ENCODE peak calls at places on chromosomes 16 and 17, in five cellular contexts. K is ovary, H is fibroblast of mammary gland, E is progenitor cell of endocrine pancreas, M is prostate gland. T is an unnamed sample.

GRCh38 chr16:3282103-3282746 is 1.1 kb upstream of the ZNF263 start:
- DNase-seq in K (no peak), H (no peak), E (peak), M (no peak), T (peak)

GRCh38 chr16:80573700-80574120 is 32.9 kb downstream of the DYNLRB2 start:
- DNase-seq in K (no peak), H (no peak), E (no peak), M (no peak), T (no peak)

GRCh38 chr17:12098568-12098967 is 77.9 kb downstream of the MAP2K4 start:
- DNase-seq in K (no peak), H (no peak), E (no peak), M (no peak), T (no peak)

GRCh38 chr16:75279277-75279676 is 27.9 kb upstream of the BCAR1 start:
- DNase-seq in K (no peak), H (no peak), E (no peak), M (no peak), T (no peak)

GRCh38 chr17:76265624-76266243 is 586 bp downstream of the UBALD2 start:
- DNase-seq in K (peak), H (no peak), E (peak), M (peak), T (no peak)

GRCh38 chr17:8875957-8876356 is 8.5 kb upstream of the PIK3R6 start:
- DNase-seq in K (no peak), H (peak), E (no peak), M (no peak), T (no peak)

GRCh38 chr16:50284131-50284911 is 18.0 kb downstream of the ADCY7 start:
- DNase-seq in K (no peak), H (no peak), E (no peak), M (no peak), T (peak)

GRCh38 chr16:2147981-2148671 is at the start of gene RAB26:
- DNase-seq in K (peak), H (peak), E (peak), M (peak), T (peak)

GRCh38 chr16:3065069-3065741 is at the start of gene IL32:
- DNase-seq in K (peak), H (peak), E (no peak), M (no peak), T (peak)

GRCh38 chr17:62666061-62666800 is 38.8 kb downstream of the MRC2 start:
- DNase-seq in K (no peak), H (no peak), E (no peak), M (no peak), T (no peak)

GRCh38 chr16:15775209-15775608 is 81.6 kb downstream of the MYH11 start:
- DNase-seq in K (no peak), H (peak), E (no peak), M (no peak), T (no peak)

GRCh38 chr17:58411408-58411894 is 5.9 kb downstream of the RNF43 start:
- DNase-seq in K (no peak), H (no peak), E (no peak), M (no peak), T (no peak)

GRCh38 chr17:75077072-75077489 is 10.7 kb upstream of the SLC16A5 start:
- DNase-seq in K (no peak), H (no peak), E (no peak), M (no peak), T (no peak)

GRCh38 chr17:6989779-6990178 is 6.1 kb upstream of the ALOX12 start:
- DNase-seq in K (no peak), H (no peak), E (no peak), M (no peak), T (no peak)

GRCh38 chr17:80481284-80482057 is 5.1 kb upstream of the NPTX1 start:
- DNase-seq in K (no peak), H (no peak), E (no peak), M (no peak), T (no peak)

GRCh38 chr16:89261691-89262563 is 44.4 kb downstream of the ZNF778 start:
- DNase-seq in K (peak), H (peak), E (no peak), M (peak), T (no peak)
- TF ChIP-seq CTCF in K (no peak), H (no peak), E (no peak), M (no peak), T (no peak)

DNA sequence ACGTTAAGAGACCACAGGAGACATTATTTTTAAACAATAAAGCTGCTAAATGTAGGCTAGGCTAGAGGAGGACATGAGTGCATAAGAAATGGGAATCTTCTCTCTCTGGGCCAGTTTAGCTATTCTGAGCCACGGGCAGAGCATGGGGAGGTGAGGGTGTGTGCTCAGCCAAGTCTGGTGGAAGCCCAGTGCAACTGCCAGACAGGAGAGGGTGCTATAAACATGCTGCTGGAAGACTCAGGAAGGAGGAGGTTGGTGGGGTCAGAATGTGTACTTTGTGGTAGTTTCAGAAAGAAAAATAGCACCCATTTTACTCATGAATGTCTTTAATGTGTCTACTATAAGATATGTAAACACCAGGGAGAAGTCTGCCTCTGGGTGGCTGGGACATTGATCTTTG is 5.9 kb upstream of the SDK2 start:
- DNase-seq in K (no peak), H (peak), E (no peak), M (no peak), T (peak)
- TF ChIP-seq CTCF in K (no peak), H (peak), E (peak), M (no peak), T (peak)

DNA sequence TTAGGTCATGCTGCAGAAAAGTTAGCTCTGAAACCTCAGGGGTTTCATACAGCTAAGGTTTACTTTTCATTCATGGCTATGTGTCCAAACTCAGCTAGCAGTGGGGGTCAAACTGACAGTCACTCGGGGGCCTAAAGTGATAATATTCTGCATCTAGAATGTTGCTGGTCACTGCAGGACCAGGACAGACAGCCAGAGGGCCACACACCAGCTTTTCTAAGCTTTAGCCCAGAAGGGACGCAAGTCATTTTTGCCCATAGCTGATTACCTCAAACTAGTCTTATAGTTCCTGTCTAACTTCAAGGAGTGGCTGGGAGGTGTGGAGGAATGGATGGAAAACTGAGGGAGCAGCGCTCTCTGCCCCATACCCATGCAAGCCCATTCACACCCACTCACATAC is 163.0 kb upstream of the NLRP1 start:
- DNase-seq in K (no peak), H (no peak), E (no peak), M (no peak), T (no peak)
- TF ChIP-seq CTCF in K (no peak), H (no peak), E (no peak), M (no peak), T (no peak)

GRCh38 chr17:49997773-49998703 is 3.0 kb upstream of the DLX3 start:
- DNase-seq in K (peak), H (peak), E (peak), M (peak), T (peak)
- TF ChIP-seq CTCF in K (peak), H (peak), E (peak), M (peak), T (peak)

DNA sequence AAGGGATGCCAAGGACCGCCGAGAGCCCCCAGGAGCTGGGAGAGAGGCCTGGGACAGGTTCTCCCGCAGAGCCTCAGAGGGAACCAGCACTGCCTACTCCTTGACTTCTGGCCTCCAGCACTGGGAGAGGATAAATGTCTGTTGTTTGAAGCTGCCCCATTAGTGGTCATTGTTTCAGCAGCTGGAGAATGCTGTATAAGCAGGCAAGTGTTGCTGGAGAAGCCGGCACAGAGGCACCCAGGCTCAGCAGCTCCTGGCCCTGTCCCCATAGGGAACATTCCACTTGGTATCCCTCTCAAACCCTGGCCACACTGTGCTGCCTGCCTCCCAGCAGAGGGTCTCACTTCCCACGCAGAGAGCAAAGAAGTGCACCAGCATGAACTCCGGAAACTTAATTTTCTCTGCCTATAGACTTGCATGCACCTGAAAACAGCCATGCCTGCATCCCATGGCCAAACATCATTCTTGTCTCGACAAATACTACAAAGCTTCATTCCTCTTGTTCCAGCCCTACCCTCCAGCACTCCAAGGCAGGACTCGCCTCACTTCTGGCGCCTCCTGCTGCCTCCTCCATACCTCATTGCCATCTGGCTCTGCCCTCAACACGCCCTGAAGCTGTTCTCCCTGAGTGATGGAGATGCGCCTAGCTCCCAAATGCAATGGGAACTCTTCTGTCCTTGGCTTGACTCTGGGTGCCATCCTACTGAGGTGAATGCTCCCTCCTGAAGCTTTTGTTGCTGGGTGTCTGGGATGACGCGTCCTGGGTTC is 88.1 kb downstream of the DNAH17 start:
- DNase-seq in K (no peak), H (no peak), E (no peak), M (no peak), T (no peak)
- TF ChIP-seq CTCF in K (no peak), H (no peak), E (no peak), M (no peak), T (no peak)

GRCh38 chr17:2090804-2091534 is 36.1 kb downstream of the HIC1 start:
- DNase-seq in K (peak), H (peak), E (no peak), M (no peak), T (no peak)
- TF ChIP-seq CTCF in K (no peak), H (peak), E (no peak), M (no peak), T (no peak)

GRCh38 chr16:21953541-21953902 is 361 bp downstream of the UQCRC2 start:
- DNase-seq in K (no peak), H (no peak), E (no peak), M (no peak), T (no peak)

GRCh38 chr16:21952793-21953540 is at the start of gene UQCRC2:
- DNase-seq in K (peak), H (peak), E (peak), M (peak), T (peak)

GRCh38 chr16:21952040-21952792 is 945 bp upstream of the UQCRC2 start:
- DNase-seq in K (peak), H (peak), E (peak), M (peak), T (peak)

GRCh38 chr16:21949713-21950260 is 3.4 kb upstream of the UQCRC2 start:
- DNase-seq in K (no peak), H (no peak), E (no peak), M (no peak), T (no peak)

DNA sequence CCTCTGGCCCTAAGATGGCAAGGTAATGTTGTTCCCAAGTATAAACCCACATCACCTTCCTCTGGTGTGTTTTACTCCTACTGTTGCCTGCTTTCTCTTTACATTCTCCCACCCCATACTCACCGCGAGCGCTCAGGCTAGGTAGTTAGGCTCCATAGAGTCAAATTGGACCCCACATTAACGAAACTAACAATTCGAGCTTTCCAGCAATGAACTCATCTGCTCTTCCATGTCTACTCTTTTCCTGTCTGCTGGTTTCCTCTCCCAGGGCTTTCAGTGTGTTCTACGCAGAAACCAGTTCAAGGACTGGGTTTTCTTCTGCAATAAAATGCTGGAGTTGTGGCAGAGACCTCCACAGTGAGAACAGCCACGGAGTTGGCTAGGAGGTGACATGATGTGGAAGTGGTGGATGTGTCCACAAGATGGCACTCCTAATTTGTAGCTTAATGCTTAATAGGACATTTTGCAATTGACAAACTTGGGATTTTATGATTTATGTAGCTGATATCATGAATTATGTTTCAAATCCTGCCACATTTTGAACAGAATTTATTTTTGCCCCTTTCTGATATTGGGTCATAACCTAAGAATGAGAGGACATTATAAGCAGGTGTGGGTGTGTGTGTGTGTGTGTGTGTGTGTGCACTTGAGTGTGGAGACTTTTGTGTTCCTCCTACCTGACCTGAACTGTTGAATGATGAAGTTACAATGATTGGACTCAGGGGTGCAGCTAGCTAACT is 2.2 kb upstream of the UQCRC2 start:
- DNase-seq in K (no peak), H (peak), E (no peak), M (no peak), T (no peak)
- TF ChIP-seq CTCF in K (no peak), H (peak), E (peak), M (peak), T (no peak)